ENCODE peak calls at places on chromosomes 16 and 17, in six cellular contexts. C is A673, G is foreskin keratinocyte, H is ascending aorta, D is heart right ventricle, Y is PC-3. P is an unnamed sample.

GRCh38 chr16:48160575-48160974 is 4.8 kb upstream of the ABCC12 start:
- DNase-seq in G (no peak), H (no peak), Y (no peak), D (no peak), C (no peak), P (no peak)

GRCh38 chr17:17487998-17488397 is 8.2 kb downstream of the RASD1 start:
- DNase-seq in H (no peak), C (no peak), Y (no peak), D (no peak), G (no peak), P (no peak)

GRCh38 chr17:41896726-41897125 is 22.0 kb downstream of the ACLY start:
- DNase-seq in H (no peak), D (no peak), Y (no peak), C (no peak), G (no peak), P (no peak)

GRCh38 chr16:3149630-3150345 is 15.0 kb downstream of the ZNF213 start:
- DNase-seq in D (peak; percentile 73), G (no peak), H (no peak), Y (peak; percentile 44), C (peak; percentile 70), P (peak; percentile 71)

GRCh38 chr16:72367841-72368240 is 195.9 kb upstream of the PMFBP1 start:
- DNase-seq in Y (no peak), G (no peak), H (no peak), C (no peak), D (no peak), P (no peak)

GRCh38 chr16:89842471-89843408 is 14.5 kb downstream of the SPIRE2 start:
- DNase-seq in H (no peak), C (peak; percentile 83), G (peak; percentile 50), Y (peak; percentile 63), D (peak; percentile 51), P (no peak)

GRCh38 chr16:66660422-66661209 is 35.9 kb downstream of the CMTM4 start:
- DNase-seq in H (no peak), G (peak; percentile 41), D (peak; percentile 57), Y (peak; percentile 73), C (peak; percentile 67), P (peak; percentile 41)

GRCh38 chr17:68290268-68290954 is 516 bp downstream of the SLC16A6 start:
- DNase-seq in D (peak; percentile 34), C (peak; percentile 14), Y (peak; percentile 54), H (no peak), G (no peak), P (peak; percentile 39)

GRCh38 chr17:74646231-74646630 is 22.7 kb upstream of the CD300E start:
- DNase-seq in G (peak; percentile 15), Y (peak; percentile 61), D (no peak), C (peak; percentile 46), H (no peak), P (no peak)

GRCh38 chr16:38941-39892 is 14.2 kb downstream of the POLR3K start:
- DNase-seq in H (no peak), Y (peak; percentile 34), G (no peak), C (no peak), D (no peak), P (peak; percentile 45)

GRCh38 chr16:83781-84615 is 6.0 kb downstream of the MPG start:
- DNase-seq in H (no peak), G (no peak), Y (no peak), D (no peak), C (no peak), P (no peak)

GRCh38 chr17:30323895-30324319 is 9.9 kb downstream of the TMIGD1 start:
- DNase-seq in C (peak; percentile 66), H (no peak), G (no peak), Y (peak; percentile 77), D (no peak), P (no peak)

GRCh38 chr16:21264226-21265036 is 13.7 kb downstream of the CRYM start:
- DNase-seq in C (no peak), Y (no peak), D (peak; percentile 28), H (no peak), G (no peak), P (no peak)

GRCh38 chr16:2196162-2196980 is at the start of gene CASKIN1:
- DNase-seq in H (no peak), Y (peak; percentile 14), C (peak; percentile 52), G (no peak), D (no peak), P (no peak)

GRCh38 chr16:65315004-65315398 is 193.1 kb upstream of the CDH11 start:
- DNase-seq in G (no peak), C (no peak), Y (no peak), H (no peak), D (peak; percentile 69), P (no peak)

GRCh38 chr16:11915644-11916523 is at the start of gene GSPT1:
- DNase-seq in G (peak; percentile 94), D (peak; percentile 99), H (peak; percentile 97), C (peak; percentile 99), Y (peak; percentile 96), P (peak; percentile 99)

GRCh38 chr16:90023078-90023447 is 3.8 kb upstream of the DBNDD1 start:
- DNase-seq in G (no peak), Y (no peak), H (no peak), D (no peak), C (no peak), P (no peak)

GRCh38 chr17:74760404-74761105 is 12.1 kb downstream of the NHERF1 start:
- DNase-seq in D (no peak), G (peak; percentile 66), C (peak; percentile 56), H (no peak), Y (no peak), P (no peak)

GRCh38 chr16:85722497-85722896 is 28.4 kb downstream of the C16orf74 start:
- DNase-seq in D (no peak), Y (no peak), H (no peak), G (no peak), C (no peak), P (no peak)
- H3K27ac ChIP-seq in D (no peak overlapping the region), Y (no peak overlapping the region), H (no peak overlapping the region), G (no peak overlapping the region), C (no peak overlapping the region), P (no peak overlapping the region)

DNA sequence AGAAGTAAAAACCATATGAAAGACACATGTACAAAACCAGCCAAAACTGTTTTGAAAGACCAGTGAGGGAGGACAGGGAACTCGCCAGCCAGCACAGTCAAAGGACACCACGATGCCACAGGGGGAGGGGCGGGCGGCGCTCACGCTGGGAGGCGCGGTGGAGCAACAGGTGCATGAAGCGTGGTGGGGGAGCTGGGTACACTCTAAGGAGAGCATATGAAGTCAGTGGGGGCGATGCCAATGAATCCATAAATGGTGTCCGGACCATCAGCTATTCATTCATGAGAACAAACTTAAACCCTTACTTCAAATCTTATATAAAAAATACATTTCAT is 101.0 kb upstream of the DNAH17 start:
- DNase-seq in H (no peak), Y (no peak), D (no peak), C (no peak), G (no peak), P (no peak)
- H3K4me1 ChIP-seq in H (no peaks in the 10 kb centered on the region), Y (peaks cover 32% of the 10 kb centered on the region), D (no peaks in the 10 kb centered on the region), C (no peaks in the 10 kb centered on the region), G (peaks cover 23% of the 10 kb centered on the region), P (no peaks in the 10 kb centered on the region)

DNA sequence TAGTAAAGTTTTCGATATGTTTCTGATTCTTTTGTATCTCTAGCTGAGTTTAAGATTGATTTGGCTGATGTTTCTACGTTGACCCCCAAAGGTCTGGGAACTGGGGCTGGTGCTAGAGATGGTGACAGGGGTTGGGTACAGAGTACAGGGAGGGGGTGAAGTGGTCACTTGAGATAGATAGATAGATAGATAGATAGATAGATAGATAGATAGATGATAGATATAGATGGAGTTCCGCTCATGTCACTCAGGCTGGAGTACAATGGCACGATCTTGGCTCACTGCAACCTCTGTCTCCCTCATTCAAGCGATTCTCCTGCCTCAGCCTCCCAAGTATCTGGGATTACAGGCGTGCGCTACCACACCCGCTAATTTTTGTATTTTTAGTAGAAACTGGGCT is 1.8 kb upstream of the FBRS start:
- DNase-seq in H (no peak), G (no peak), D (no peak), Y (no peak), C (no peak), P (no peak)
- H3K27ac ChIP-seq in H (no peak overlapping the region), G (no peak overlapping the region), D (peak overlapping the region; percentile 99), Y (no peak overlapping the region), C (no peak overlapping the region), P (no peak overlapping the region)

GRCh38 chr17:7854078-7854777 is 638 bp upstream of the TMEM88 start:
- DNase-seq in G (no peak), H (no peak), D (peak; percentile 42), C (no peak), Y (no peak), P (peak; percentile 28)
- H3K4me1 ChIP-seq in G (no peaks in the 10 kb centered on the region), H (peaks cover 28% of the 10 kb centered on the region), D (peaks cover 65% of the 10 kb centered on the region), C (peaks cover 15% of the 10 kb centered on the region), Y (peaks cover 18% of the 10 kb centered on the region), P (peaks cover 5% of the 10 kb centered on the region)

DNA sequence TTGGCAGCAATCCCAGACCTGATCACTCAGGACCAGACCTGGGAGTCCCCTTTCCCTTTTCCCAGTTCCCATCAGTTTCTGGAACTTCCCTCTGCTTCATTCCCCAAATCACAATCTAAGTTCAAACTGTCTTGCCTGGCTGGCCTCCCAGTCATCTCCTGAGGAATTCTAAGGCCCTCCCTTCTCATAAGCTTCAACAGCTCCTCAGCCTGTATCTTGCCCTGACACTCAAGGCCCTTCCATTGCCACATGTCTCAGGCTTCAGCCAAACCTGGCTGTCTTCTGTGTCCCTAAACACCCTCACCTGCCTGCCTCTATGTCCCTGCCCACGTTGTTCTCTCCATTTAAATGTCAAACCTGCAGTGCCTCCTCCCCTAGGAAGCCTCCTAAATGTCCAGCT is 11.9 kb upstream of the PHF12 start:
- DNase-seq in C (no peak), D (no peak), H (no peak), G (no peak), Y (no peak), P (no peak)
- H3K27ac ChIP-seq in C (no peak overlapping the region), D (no peak overlapping the region), H (no peak overlapping the region), G (no peak overlapping the region), Y (no peak overlapping the region), P (no peak overlapping the region)

GRCh38 chr16:85323230-85323960 is 211.1 kb upstream of the CIBAR2 start:
- DNase-seq in Y (no peak), D (no peak), H (no peak), G (no peak), C (no peak), P (no peak)

GRCh38 chr16:85319984-85320440 is 207.7 kb upstream of the CIBAR2 start:
- DNase-seq in C (no peak), Y (no peak), G (no peak), D (no peak), H (no peak), P (no peak)

GRCh38 chr16:85319208-85319983 is 207.1 kb upstream of the CIBAR2 start:
- DNase-seq in G (no peak), D (no peak), H (no peak), Y (no peak), C (no peak), P (no peak)

GRCh38 chr16:85321856-85322271 is 209.6 kb upstream of the CIBAR2 start:
- DNase-seq in H (peak; percentile 91), C (no peak), Y (no peak), G (no peak), D (peak; percentile 95), P (peak; percentile 80)

DNA sequence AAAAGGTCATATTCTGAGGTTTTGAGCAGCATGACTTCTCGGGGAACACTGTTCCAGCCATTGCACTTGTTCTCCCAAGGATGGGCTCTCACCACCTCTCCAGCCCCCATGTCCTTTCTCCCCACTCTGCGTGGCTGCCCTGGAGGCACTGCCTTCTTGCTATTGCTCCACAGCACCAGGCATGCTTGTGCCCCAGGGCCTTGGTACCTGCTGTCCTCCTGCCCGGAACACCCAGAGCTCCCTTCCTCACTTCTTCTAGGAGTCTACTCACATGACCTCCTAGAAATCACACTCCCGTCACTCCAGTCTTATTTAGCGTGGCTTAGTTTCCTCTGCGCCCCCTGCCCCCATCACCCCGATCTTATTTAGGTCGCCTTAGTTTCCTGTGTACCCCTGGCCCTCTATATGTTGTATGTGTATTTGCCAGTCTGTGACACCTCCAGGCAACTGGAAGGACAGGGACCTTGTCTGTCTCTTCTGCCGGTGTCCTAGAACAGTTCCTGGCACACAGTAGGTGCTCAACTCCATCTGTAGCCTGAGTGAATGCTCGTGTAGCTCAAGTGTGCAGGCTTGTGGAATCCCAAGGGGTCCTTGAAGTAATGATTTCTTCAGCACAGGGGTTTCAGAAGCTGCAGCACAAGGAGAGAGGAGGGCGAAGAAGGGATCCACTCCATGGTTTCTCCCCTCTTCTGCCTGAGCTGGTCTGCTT is 208.6 kb upstream of the CIBAR2 start:
- DNase-seq in G (no peak), C (no peak), D (no peak), H (no peak), Y (no peak), P (no peak)
- H3K4me1 ChIP-seq in G (no peaks in the 10 kb centered on the region), C (peaks cover 8% of the 10 kb centered on the region), D (peaks cover 23% of the 10 kb centered on the region), H (peaks cover 42% of the 10 kb centered on the region), Y (no peaks in the 10 kb centered on the region), P (peaks cover 10% of the 10 kb centered on the region)